ENCODE peak calls at places on chromosomes 4 and X, in ten cellular contexts. One of them, this sample, is unnamed.

GRCh38 chrX:37679888-37680287 is 5.7 kb upstream of the XK start:
- DNase-seq in tibial nerve: no peak
- DNase-seq in sigmoid colon: no peak
- DNase-seq in ovary: no peak
- DNase-seq in testis: no peak
- DNase-seq in uterus: no peak
- DNase-seq in transverse colon: no peak
- DNase-seq in esophagus muscularis mucosa: no peak
- DNase-seq in stomach: no peak
- DNase-seq in gastrocnemius medialis: no peak
- DNase-seq in this sample: no peak

GRCh38 chr4:84952004-84952403 is 14.5 kb downstream of the WDFY3 start:
- DNase-seq in tibial nerve: no peak
- DNase-seq in sigmoid colon: no peak
- DNase-seq in ovary: no peak
- DNase-seq in testis: no peak
- DNase-seq in uterus: no peak
- DNase-seq in transverse colon: no peak
- DNase-seq in esophagus muscularis mucosa: no peak
- DNase-seq in stomach: no peak
- DNase-seq in gastrocnemius medialis: peak; percentile 49
- DNase-seq in this sample: peak; percentile 28

GRCh38 chrX:108018659-108019381 is 26.0 kb upstream of the VSIG1 start:
- DNase-seq in tibial nerve: no peak
- DNase-seq in sigmoid colon: no peak
- DNase-seq in ovary: no peak
- DNase-seq in testis: no peak
- DNase-seq in uterus: no peak
- DNase-seq in transverse colon: no peak
- DNase-seq in esophagus muscularis mucosa: no peak
- DNase-seq in stomach: no peak
- DNase-seq in gastrocnemius medialis: no peak
- DNase-seq in this sample: no peak

GRCh38 chr4:113433536-113434246 is 327.8 kb downstream of the CAMK2D start:
- DNase-seq in tibial nerve: no peak
- DNase-seq in sigmoid colon: no peak
- DNase-seq in ovary: no peak
- DNase-seq in testis: no peak
- DNase-seq in uterus: no peak
- DNase-seq in transverse colon: no peak
- DNase-seq in esophagus muscularis mucosa: no peak
- DNase-seq in stomach: no peak
- DNase-seq in gastrocnemius medialis: no peak
- DNase-seq in this sample: no peak

GRCh38 chrX:23493941-23494374 is 159.3 kb downstream of the PTCHD1 start:
- DNase-seq in tibial nerve: no peak
- DNase-seq in sigmoid colon: no peak
- DNase-seq in ovary: no peak
- DNase-seq in testis: no peak
- DNase-seq in uterus: no peak
- DNase-seq in transverse colon: no peak
- DNase-seq in esophagus muscularis mucosa: no peak
- DNase-seq in stomach: peak; percentile 69
- DNase-seq in gastrocnemius medialis: no peak
- DNase-seq in this sample: no peak

GRCh38 chrX:69305333-69306062 is 140.2 kb upstream of the PJA1 start:
- DNase-seq in tibial nerve: no peak
- DNase-seq in sigmoid colon: no peak
- DNase-seq in ovary: no peak
- DNase-seq in testis: no peak
- DNase-seq in uterus: no peak
- DNase-seq in transverse colon: no peak
- DNase-seq in esophagus muscularis mucosa: no peak
- DNase-seq in stomach: no peak
- DNase-seq in gastrocnemius medialis: no peak
- DNase-seq in this sample: no peak

GRCh38 chr4:152408514-152409327 is 127.2 kb downstream of the FBXW7 start:
- DNase-seq in tibial nerve: no peak
- DNase-seq in sigmoid colon: no peak
- DNase-seq in ovary: no peak
- DNase-seq in testis: no peak
- DNase-seq in uterus: no peak
- DNase-seq in transverse colon: no peak
- DNase-seq in esophagus muscularis mucosa: no peak
- DNase-seq in stomach: no peak
- DNase-seq in gastrocnemius medialis: no peak
- DNase-seq in this sample: no peak

GRCh38 chr4:169184686-169185085 is 86.1 kb downstream of the SH3RF1 start:
- DNase-seq in tibial nerve: no peak
- DNase-seq in sigmoid colon: no peak
- DNase-seq in ovary: no peak
- DNase-seq in testis: no peak
- DNase-seq in uterus: no peak
- DNase-seq in transverse colon: no peak
- DNase-seq in esophagus muscularis mucosa: no peak
- DNase-seq in stomach: no peak
- DNase-seq in gastrocnemius medialis: no peak
- DNase-seq in this sample: no peak

GRCh38 chrX:111543212-111543762 is 31.8 kb downstream of the SERTM2 start:
- DNase-seq in tibial nerve: no peak
- DNase-seq in sigmoid colon: no peak
- DNase-seq in ovary: no peak
- DNase-seq in testis: no peak
- DNase-seq in uterus: no peak
- DNase-seq in transverse colon: no peak
- DNase-seq in esophagus muscularis mucosa: no peak
- DNase-seq in stomach: no peak
- DNase-seq in gastrocnemius medialis: no peak
- DNase-seq in this sample: no peak

GRCh38 chr4:55183926-55184599 is 58.7 kb upstream of the KDR start:
- DNase-seq in tibial nerve: peak; percentile 32
- DNase-seq in sigmoid colon: no peak
- DNase-seq in ovary: no peak
- DNase-seq in testis: no peak
- DNase-seq in uterus: no peak
- DNase-seq in transverse colon: no peak
- DNase-seq in esophagus muscularis mucosa: no peak
- DNase-seq in stomach: peak; percentile 27
- DNase-seq in gastrocnemius medialis: peak; percentile 15
- DNase-seq in this sample: peak; percentile 25

GRCh38 chr4:73740353-73740778 is at the start of gene CXCL8:
- DNase-seq in tibial nerve: peak; percentile 64
- DNase-seq in sigmoid colon: peak; percentile 88
- DNase-seq in ovary: no peak
- DNase-seq in testis: peak; percentile 52
- DNase-seq in uterus: no peak
- DNase-seq in transverse colon: peak; percentile 70
- DNase-seq in esophagus muscularis mucosa: no peak
- DNase-seq in stomach: peak; percentile 70
- DNase-seq in gastrocnemius medialis: peak; percentile 44
- DNase-seq in this sample: peak; percentile 68

GRCh38 chr4:88350786-88351185 is 27.9 kb upstream of the HERC6 start:
- DNase-seq in tibial nerve: no peak
- DNase-seq in sigmoid colon: no peak
- DNase-seq in ovary: no peak
- DNase-seq in testis: no peak
- DNase-seq in uterus: no peak
- DNase-seq in transverse colon: no peak
- DNase-seq in esophagus muscularis mucosa: peak; percentile 57
- DNase-seq in stomach: no peak
- DNase-seq in gastrocnemius medialis: no peak
- DNase-seq in this sample: no peak

GRCh38 chr4:140637836-140638235 is 69.1 kb upstream of the UCP1 start:
- DNase-seq in tibial nerve: no peak
- DNase-seq in sigmoid colon: no peak
- DNase-seq in ovary: no peak
- DNase-seq in testis: peak; percentile 50
- DNase-seq in uterus: no peak
- DNase-seq in transverse colon: peak; percentile 35
- DNase-seq in esophagus muscularis mucosa: no peak
- DNase-seq in stomach: no peak
- DNase-seq in gastrocnemius medialis: no peak
- DNase-seq in this sample: no peak

GRCh38 chr4:114600672-114601071 is 2.1 kb downstream of the UGT8 start:
- DNase-seq in tibial nerve: no peak
- DNase-seq in sigmoid colon: no peak
- DNase-seq in ovary: no peak
- DNase-seq in testis: no peak
- DNase-seq in uterus: no peak
- DNase-seq in transverse colon: no peak
- DNase-seq in esophagus muscularis mucosa: no peak
- DNase-seq in stomach: no peak
- DNase-seq in gastrocnemius medialis: no peak
- DNase-seq in this sample: no peak

GRCh38 chr4:108636246-108636645 is 14.2 kb upstream of the OSTC start:
- DNase-seq in tibial nerve: no peak
- DNase-seq in sigmoid colon: no peak
- DNase-seq in ovary: no peak
- DNase-seq in testis: no peak
- DNase-seq in uterus: no peak
- DNase-seq in transverse colon: no peak
- DNase-seq in esophagus muscularis mucosa: no peak
- DNase-seq in stomach: no peak
- DNase-seq in gastrocnemius medialis: no peak
- DNase-seq in this sample: no peak

GRCh38 chrX:103919336-103919682 is 43.1 kb upstream of the TMSB15B start:
- DNase-seq in tibial nerve: peak; percentile 7
- DNase-seq in sigmoid colon: no peak
- DNase-seq in ovary: no peak
- DNase-seq in testis: no peak
- DNase-seq in uterus: no peak
- DNase-seq in transverse colon: peak; percentile 17
- DNase-seq in esophagus muscularis mucosa: no peak
- DNase-seq in stomach: no peak
- DNase-seq in gastrocnemius medialis: no peak
- DNase-seq in this sample: no peak

GRCh38 chrX:47193475-47194241 is at the start of gene UBA1:
- DNase-seq in tibial nerve: peak; percentile 95
- DNase-seq in sigmoid colon: peak; percentile 98
- DNase-seq in ovary: peak; percentile 97
- DNase-seq in testis: peak; percentile 96
- DNase-seq in uterus: peak; percentile 98
- DNase-seq in transverse colon: peak; percentile 98
- DNase-seq in esophagus muscularis mucosa: peak; percentile 97
- DNase-seq in stomach: peak; percentile 98
- DNase-seq in gastrocnemius medialis: peak; percentile 92
- DNase-seq in this sample: peak; percentile 97
- TF ChIP-seq POLR2A in tibial nerve: peak; percentile 72
- TF ChIP-seq POLR2A in sigmoid colon: peak; percentile 58
- TF ChIP-seq POLR2A in ovary: peak; percentile 92
- TF ChIP-seq POLR2A in testis: peak; percentile 48
- TF ChIP-seq POLR2A in uterus: peak; percentile 82
- TF ChIP-seq POLR2A in transverse colon: peak; percentile 82
- TF ChIP-seq POLR2A in esophagus muscularis mucosa: peak; percentile 45
- TF ChIP-seq POLR2A in stomach: no peak
- TF ChIP-seq POLR2A in gastrocnemius medialis: peak; percentile 86
- TF ChIP-seq POLR2A in this sample: peak; percentile 71

DNA sequence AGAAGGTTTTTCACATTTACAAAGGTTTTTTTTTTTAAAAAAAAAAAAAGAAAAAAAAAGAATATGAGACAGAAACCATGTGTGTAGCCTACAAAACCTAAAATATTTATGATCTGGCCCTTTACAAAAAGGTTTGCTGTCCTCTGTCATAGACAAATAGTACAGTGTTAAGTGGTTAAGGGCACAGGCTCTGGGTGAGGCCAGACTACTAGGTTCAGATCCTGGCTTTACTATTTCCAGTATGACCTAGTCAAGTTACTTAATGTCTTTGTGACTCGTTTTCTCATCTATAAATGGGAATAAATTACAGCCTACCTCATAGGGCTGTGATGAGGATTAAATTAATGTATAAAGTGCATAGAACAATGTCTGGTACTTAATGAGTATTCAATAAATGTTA is 56.5 kb downstream of the GAB1 start:
- DNase-seq in tibial nerve: no peak
- DNase-seq in sigmoid colon: no peak
- DNase-seq in ovary: no peak
- DNase-seq in testis: no peak
- DNase-seq in uterus: no peak
- DNase-seq in transverse colon: no peak
- DNase-seq in esophagus muscularis mucosa: no peak
- DNase-seq in stomach: no peak
- DNase-seq in gastrocnemius medialis: no peak
- DNase-seq in this sample: no peak
- H3K4me1 ChIP-seq in tibial nerve: peaks cover 99% of the 10 kb centered on the region
- H3K4me1 ChIP-seq in sigmoid colon: peaks cover 88% of the 10 kb centered on the region
- H3K4me1 ChIP-seq in ovary: peaks cover 14% of the 10 kb centered on the region
- H3K4me1 ChIP-seq in testis: peaks cover 13% of the 10 kb centered on the region
- H3K4me1 ChIP-seq in uterus: no peaks in the 10 kb centered on the region
- H3K4me1 ChIP-seq in transverse colon: peaks cover 56% of the 10 kb centered on the region
- H3K4me1 ChIP-seq in esophagus muscularis mucosa: peaks cover 99% of the 10 kb centered on the region
- H3K4me1 ChIP-seq in stomach: peaks cover 74% of the 10 kb centered on the region
- H3K4me1 ChIP-seq in gastrocnemius medialis: peaks cover 94% of the 10 kb centered on the region
- H3K4me1 ChIP-seq in this sample: no peaks in the 10 kb centered on the region

GRCh38 chrX:155026727-155027508 is at the start of gene FUNDC2:
- DNase-seq in tibial nerve: peak; percentile 81
- DNase-seq in sigmoid colon: peak; percentile 97
- DNase-seq in ovary: peak; percentile 89
- DNase-seq in testis: peak; percentile 93
- DNase-seq in uterus: peak; percentile 91
- DNase-seq in transverse colon: peak; percentile 95
- DNase-seq in esophagus muscularis mucosa: peak; percentile 97
- DNase-seq in stomach: peak; percentile 93
- DNase-seq in gastrocnemius medialis: peak; percentile 95
- DNase-seq in this sample: peak; percentile 94
- TF ChIP-seq POLR2A in tibial nerve: peak; percentile 27
- TF ChIP-seq POLR2A in sigmoid colon: peak; percentile 36
- TF ChIP-seq POLR2A in ovary: peak; percentile 73
- TF ChIP-seq POLR2A in testis: no peak
- TF ChIP-seq POLR2A in uterus: peak; percentile 74
- TF ChIP-seq POLR2A in transverse colon: peak; percentile 79
- TF ChIP-seq POLR2A in esophagus muscularis mucosa: peak; percentile 19
- TF ChIP-seq POLR2A in stomach: no peak
- TF ChIP-seq POLR2A in gastrocnemius medialis: peak; percentile 74
- TF ChIP-seq POLR2A in this sample: peak; percentile 82

DNA sequence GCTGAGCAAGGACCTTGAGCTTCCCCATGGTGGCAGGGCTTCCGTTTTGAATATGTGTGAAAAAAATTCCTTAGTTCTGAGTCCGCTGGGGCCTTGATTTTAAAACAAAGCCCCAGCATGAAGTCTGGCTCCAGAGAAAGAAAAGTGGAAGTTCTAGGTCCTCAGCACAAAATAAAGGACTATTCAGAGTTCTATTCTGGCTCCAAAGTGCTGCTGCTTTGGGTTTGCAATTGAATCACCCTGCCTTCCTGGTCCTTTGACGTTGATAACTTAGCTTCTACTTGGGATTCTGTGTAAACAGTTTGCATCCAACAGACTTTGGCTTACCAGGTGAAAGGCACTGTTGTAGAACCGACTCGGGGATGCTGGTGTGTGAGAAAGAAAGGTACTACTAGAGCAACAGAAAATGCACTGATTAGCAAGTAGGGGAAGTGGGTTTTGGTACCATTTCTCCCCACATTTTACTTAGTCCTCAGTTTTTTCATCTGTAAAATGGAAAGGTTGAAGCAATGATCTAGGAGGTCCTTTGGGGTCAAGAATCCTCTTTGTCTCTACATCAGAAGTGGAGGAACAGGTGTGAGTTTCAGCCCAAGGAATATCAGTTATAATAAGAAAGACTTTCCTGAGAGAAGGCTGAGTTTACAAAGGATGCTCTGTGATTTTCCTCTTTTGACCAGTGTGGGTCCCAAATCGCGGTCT is 28.4 kb downstream of the IGFBP7 start:
- DNase-seq in tibial nerve: no peak
- DNase-seq in sigmoid colon: no peak
- DNase-seq in ovary: no peak
- DNase-seq in testis: no peak
- DNase-seq in uterus: no peak
- DNase-seq in transverse colon: no peak
- DNase-seq in esophagus muscularis mucosa: no peak
- DNase-seq in stomach: no peak
- DNase-seq in gastrocnemius medialis: no peak
- DNase-seq in this sample: no peak
- H3K4me1 ChIP-seq in tibial nerve: peaks cover 59% of the 10 kb centered on the region
- H3K4me1 ChIP-seq in sigmoid colon: peaks cover 64% of the 10 kb centered on the region
- H3K4me1 ChIP-seq in ovary: peaks cover 14% of the 10 kb centered on the region
- H3K4me1 ChIP-seq in testis: peaks cover 23% of the 10 kb centered on the region
- H3K4me1 ChIP-seq in uterus: peaks cover 12% of the 10 kb centered on the region
- H3K4me1 ChIP-seq in transverse colon: peaks cover 23% of the 10 kb centered on the region
- H3K4me1 ChIP-seq in esophagus muscularis mucosa: peaks cover 68% of the 10 kb centered on the region
- H3K4me1 ChIP-seq in stomach: peaks cover 44% of the 10 kb centered on the region
- H3K4me1 ChIP-seq in gastrocnemius medialis: no peaks in the 10 kb centered on the region
- H3K4me1 ChIP-seq in this sample: no peaks in the 10 kb centered on the region